ENCODE peak calls at places on chromosomes 4 and X, in nine cellular contexts. One of them, this sample, is unnamed.
A peak's percentile ranks its signal among the peaks of the same experiment; 100 is the strongest.

GRCh38 chr4:94559351-94559806 is 107.6 kb downstream of the PDLIM5 start:
- DNase-seq in GM23248: peak; percentile 61
- DNase-seq in kidney tubule cell: no peak
- DNase-seq in NT2/D1: no peak
- DNase-seq in erythroblast: no peak
- DNase-seq in stimulated activated CD4-positive, alpha-beta T cell treated with anti-CD3 and anti-CD28 coated beads, Interleukin-2, amount 100 ng/mL, for 48 hours: no peak
- DNase-seq in heart left ventricle: no peak
- DNase-seq in lung microvascular endothelial cell: no peak
- DNase-seq in brain microvascular endothelial cell: peak; percentile 41
- DNase-seq in this sample: no peak

GRCh38 chr4:55906999-55907398 is 41.7 kb upstream of the CEP135 start:
- DNase-seq in GM23248: peak; percentile 45
- DNase-seq in kidney tubule cell: peak; percentile 51
- DNase-seq in NT2/D1: no peak
- DNase-seq in erythroblast: no peak
- DNase-seq in stimulated activated CD4-positive, alpha-beta T cell treated with anti-CD3 and anti-CD28 coated beads, Interleukin-2, amount 100 ng/mL, for 48 hours: no peak
- DNase-seq in heart left ventricle: no peak
- DNase-seq in lung microvascular endothelial cell: peak; percentile 44
- DNase-seq in brain microvascular endothelial cell: no peak
- DNase-seq in this sample: no peak

GRCh38 chr4:186844059-186844681 is 120.5 kb upstream of the FAT1 start:
- DNase-seq in GM23248: peak; percentile 71
- DNase-seq in kidney tubule cell: peak; percentile 29
- DNase-seq in NT2/D1: no peak
- DNase-seq in erythroblast: peak; percentile 19
- DNase-seq in stimulated activated CD4-positive, alpha-beta T cell treated with anti-CD3 and anti-CD28 coated beads, Interleukin-2, amount 100 ng/mL, for 48 hours: no peak
- DNase-seq in heart left ventricle: no peak
- DNase-seq in lung microvascular endothelial cell: no peak
- DNase-seq in brain microvascular endothelial cell: peak; percentile 52
- DNase-seq in this sample: no peak

GRCh38 chr4:151573474-151573873 is 164.5 kb downstream of the FHIP1A start:
- DNase-seq in GM23248: no peak
- DNase-seq in kidney tubule cell: no peak
- DNase-seq in NT2/D1: no peak
- DNase-seq in erythroblast: no peak
- DNase-seq in stimulated activated CD4-positive, alpha-beta T cell treated with anti-CD3 and anti-CD28 coated beads, Interleukin-2, amount 100 ng/mL, for 48 hours: no peak
- DNase-seq in heart left ventricle: no peak
- DNase-seq in lung microvascular endothelial cell: no peak
- DNase-seq in brain microvascular endothelial cell: no peak
- DNase-seq in this sample: no peak

GRCh38 chr4:51866835-51867234 is 23.9 kb downstream of the DCUN1D4 start:
- DNase-seq in GM23248: no peak
- DNase-seq in kidney tubule cell: no peak
- DNase-seq in NT2/D1: no peak
- DNase-seq in erythroblast: no peak
- DNase-seq in stimulated activated CD4-positive, alpha-beta T cell treated with anti-CD3 and anti-CD28 coated beads, Interleukin-2, amount 100 ng/mL, for 48 hours: no peak
- DNase-seq in heart left ventricle: peak; percentile 42
- DNase-seq in lung microvascular endothelial cell: no peak
- DNase-seq in brain microvascular endothelial cell: no peak
- DNase-seq in this sample: no peak

GRCh38 chrX:13283968-13284914 is 35.6 kb downstream of the ATXN3L start:
- DNase-seq in GM23248: peak; percentile 80
- DNase-seq in kidney tubule cell: peak; percentile 78
- DNase-seq in NT2/D1: peak; percentile 65
- DNase-seq in erythroblast: no peak
- DNase-seq in stimulated activated CD4-positive, alpha-beta T cell treated with anti-CD3 and anti-CD28 coated beads, Interleukin-2, amount 100 ng/mL, for 48 hours: no peak
- DNase-seq in heart left ventricle: no peak
- DNase-seq in lung microvascular endothelial cell: peak; percentile 64
- DNase-seq in brain microvascular endothelial cell: peak; percentile 27
- DNase-seq in this sample: no peak

GRCh38 chr4:2290974-2291704 is 29.2 kb upstream of the MXD4 start:
- DNase-seq in GM23248: no peak
- DNase-seq in kidney tubule cell: no peak
- DNase-seq in NT2/D1: no peak
- DNase-seq in erythroblast: no peak
- DNase-seq in stimulated activated CD4-positive, alpha-beta T cell treated with anti-CD3 and anti-CD28 coated beads, Interleukin-2, amount 100 ng/mL, for 48 hours: peak; percentile 45
- DNase-seq in heart left ventricle: peak; percentile 18
- DNase-seq in lung microvascular endothelial cell: no peak
- DNase-seq in brain microvascular endothelial cell: no peak
- DNase-seq in this sample: no peak

GRCh38 chr4:476501-476900 is 22.5 kb downstream of the ZNF721 start:
- DNase-seq in GM23248: peak; percentile 60
- DNase-seq in kidney tubule cell: peak; percentile 74
- DNase-seq in NT2/D1: no peak
- DNase-seq in erythroblast: no peak
- DNase-seq in stimulated activated CD4-positive, alpha-beta T cell treated with anti-CD3 and anti-CD28 coated beads, Interleukin-2, amount 100 ng/mL, for 48 hours: no peak
- DNase-seq in heart left ventricle: no peak
- DNase-seq in lung microvascular endothelial cell: peak; percentile 28
- DNase-seq in brain microvascular endothelial cell: peak; percentile 27
- DNase-seq in this sample: no peak

GRCh38 chrX:155959018-155959587 is 38.4 kb upstream of the IL9R start:
- DNase-seq in GM23248: no peak
- DNase-seq in kidney tubule cell: no peak
- DNase-seq in NT2/D1: peak; percentile 33
- DNase-seq in erythroblast: no peak
- DNase-seq in stimulated activated CD4-positive, alpha-beta T cell treated with anti-CD3 and anti-CD28 coated beads, Interleukin-2, amount 100 ng/mL, for 48 hours: no peak
- DNase-seq in heart left ventricle: no peak
- DNase-seq in lung microvascular endothelial cell: no peak
- DNase-seq in brain microvascular endothelial cell: no peak
- DNase-seq in this sample: no peak

GRCh38 chrX:20026278-20026677 is 35.4 kb upstream of the BCLAF3 start:
- DNase-seq in GM23248: peak; percentile 24
- DNase-seq in kidney tubule cell: peak; percentile 73
- DNase-seq in NT2/D1: peak; percentile 22
- DNase-seq in erythroblast: no peak
- DNase-seq in stimulated activated CD4-positive, alpha-beta T cell treated with anti-CD3 and anti-CD28 coated beads, Interleukin-2, amount 100 ng/mL, for 48 hours: no peak
- DNase-seq in heart left ventricle: no peak
- DNase-seq in lung microvascular endothelial cell: no peak
- DNase-seq in brain microvascular endothelial cell: peak; percentile 2
- DNase-seq in this sample: no peak

GRCh38 chrX:19758536-19758935 is 128.9 kb downstream of the SH3KBP1 start:
- DNase-seq in GM23248: peak; percentile 43
- DNase-seq in kidney tubule cell: peak; percentile 36
- DNase-seq in NT2/D1: no peak
- DNase-seq in erythroblast: no peak
- DNase-seq in stimulated activated CD4-positive, alpha-beta T cell treated with anti-CD3 and anti-CD28 coated beads, Interleukin-2, amount 100 ng/mL, for 48 hours: no peak
- DNase-seq in heart left ventricle: no peak
- DNase-seq in lung microvascular endothelial cell: no peak
- DNase-seq in brain microvascular endothelial cell: no peak
- DNase-seq in this sample: no peak

GRCh38 chrX:154541896-154542722 is 4.5 kb downstream of the G6PD start:
- DNase-seq in GM23248: peak; percentile 79
- DNase-seq in kidney tubule cell: peak; percentile 84
- DNase-seq in NT2/D1: no peak
- DNase-seq in erythroblast: peak; percentile 96
- DNase-seq in stimulated activated CD4-positive, alpha-beta T cell treated with anti-CD3 and anti-CD28 coated beads, Interleukin-2, amount 100 ng/mL, for 48 hours: no peak
- DNase-seq in heart left ventricle: peak; percentile 84
- DNase-seq in lung microvascular endothelial cell: peak; percentile 93
- DNase-seq in brain microvascular endothelial cell: peak; percentile 91
- DNase-seq in this sample: no peak

GRCh38 chr4:77113069-77113468 is 37.3 kb upstream of the CCNI start:
- DNase-seq in GM23248: no peak
- DNase-seq in kidney tubule cell: no peak
- DNase-seq in NT2/D1: no peak
- DNase-seq in erythroblast: no peak
- DNase-seq in stimulated activated CD4-positive, alpha-beta T cell treated with anti-CD3 and anti-CD28 coated beads, Interleukin-2, amount 100 ng/mL, for 48 hours: no peak
- DNase-seq in heart left ventricle: no peak
- DNase-seq in lung microvascular endothelial cell: no peak
- DNase-seq in brain microvascular endothelial cell: no peak
- DNase-seq in this sample: no peak

GRCh38 chr4:106985830-106986229 is 50.3 kb downstream of the DKK2 start:
- DNase-seq in GM23248: peak; percentile 66
- DNase-seq in kidney tubule cell: no peak
- DNase-seq in NT2/D1: no peak
- DNase-seq in erythroblast: no peak
- DNase-seq in stimulated activated CD4-positive, alpha-beta T cell treated with anti-CD3 and anti-CD28 coated beads, Interleukin-2, amount 100 ng/mL, for 48 hours: no peak
- DNase-seq in heart left ventricle: no peak
- DNase-seq in lung microvascular endothelial cell: no peak
- DNase-seq in brain microvascular endothelial cell: no peak
- DNase-seq in this sample: no peak

GRCh38 chr4:88718098-88718497 is 20.5 kb upstream of the NAP1L5 start:
- DNase-seq in GM23248: no peak
- DNase-seq in kidney tubule cell: no peak
- DNase-seq in NT2/D1: no peak
- DNase-seq in erythroblast: no peak
- DNase-seq in stimulated activated CD4-positive, alpha-beta T cell treated with anti-CD3 and anti-CD28 coated beads, Interleukin-2, amount 100 ng/mL, for 48 hours: no peak
- DNase-seq in heart left ventricle: no peak
- DNase-seq in lung microvascular endothelial cell: no peak
- DNase-seq in brain microvascular endothelial cell: no peak
- DNase-seq in this sample: no peak

GRCh38 chrX:19846995-19847790 is 40.2 kb downstream of the SH3KBP1 start:
- DNase-seq in GM23248: peak; percentile 87
- DNase-seq in kidney tubule cell: peak; percentile 79
- DNase-seq in NT2/D1: no peak
- DNase-seq in erythroblast: peak; percentile 62
- DNase-seq in stimulated activated CD4-positive, alpha-beta T cell treated with anti-CD3 and anti-CD28 coated beads, Interleukin-2, amount 100 ng/mL, for 48 hours: no peak
- DNase-seq in heart left ventricle: peak; percentile 47
- DNase-seq in lung microvascular endothelial cell: peak; percentile 64
- DNase-seq in brain microvascular endothelial cell: peak; percentile 83
- DNase-seq in this sample: no peak

GRCh38 chr4:43146198-43146597 is 253.7 kb downstream of the GRXCR1 start:
- DNase-seq in GM23248: no peak
- DNase-seq in kidney tubule cell: no peak
- DNase-seq in NT2/D1: no peak
- DNase-seq in erythroblast: no peak
- DNase-seq in stimulated activated CD4-positive, alpha-beta T cell treated with anti-CD3 and anti-CD28 coated beads, Interleukin-2, amount 100 ng/mL, for 48 hours: no peak
- DNase-seq in heart left ventricle: no peak
- DNase-seq in lung microvascular endothelial cell: no peak
- DNase-seq in brain microvascular endothelial cell: no peak
- DNase-seq in this sample: no peak

GRCh38 chrX:93419642-93420041 is 253.7 kb downstream of the NAP1L3 start:
- DNase-seq in GM23248: no peak
- DNase-seq in kidney tubule cell: no peak
- DNase-seq in NT2/D1: no peak
- DNase-seq in erythroblast: no peak
- DNase-seq in stimulated activated CD4-positive, alpha-beta T cell treated with anti-CD3 and anti-CD28 coated beads, Interleukin-2, amount 100 ng/mL, for 48 hours: no peak
- DNase-seq in heart left ventricle: no peak
- DNase-seq in lung microvascular endothelial cell: no peak
- DNase-seq in brain microvascular endothelial cell: no peak
- DNase-seq in this sample: no peak

GRCh38 chrX:30992381-30992904 is 79.4 kb downstream of the FTHL17 start:
- DNase-seq in GM23248: no peak
- DNase-seq in kidney tubule cell: no peak
- DNase-seq in NT2/D1: no peak
- DNase-seq in erythroblast: no peak
- DNase-seq in stimulated activated CD4-positive, alpha-beta T cell treated with anti-CD3 and anti-CD28 coated beads, Interleukin-2, amount 100 ng/mL, for 48 hours: no peak
- DNase-seq in heart left ventricle: no peak
- DNase-seq in lung microvascular endothelial cell: no peak
- DNase-seq in brain microvascular endothelial cell: peak; percentile 4
- DNase-seq in this sample: no peak

GRCh38 chr4:8540072-8540471 is 40.1 kb upstream of the GPR78 start:
- DNase-seq in GM23248: no peak
- DNase-seq in kidney tubule cell: peak; percentile 29
- DNase-seq in NT2/D1: no peak
- DNase-seq in erythroblast: no peak
- DNase-seq in stimulated activated CD4-positive, alpha-beta T cell treated with anti-CD3 and anti-CD28 coated beads, Interleukin-2, amount 100 ng/mL, for 48 hours: no peak
- DNase-seq in heart left ventricle: peak; percentile 7
- DNase-seq in lung microvascular endothelial cell: no peak
- DNase-seq in brain microvascular endothelial cell: no peak
- DNase-seq in this sample: no peak

GRCh38 chrX:114047558-114047957 is 536.3 kb upstream of the HTR2C start:
- DNase-seq in GM23248: no peak
- DNase-seq in kidney tubule cell: no peak
- DNase-seq in NT2/D1: no peak
- DNase-seq in erythroblast: peak; percentile 5
- DNase-seq in stimulated activated CD4-positive, alpha-beta T cell treated with anti-CD3 and anti-CD28 coated beads, Interleukin-2, amount 100 ng/mL, for 48 hours: no peak
- DNase-seq in heart left ventricle: no peak
- DNase-seq in lung microvascular endothelial cell: no peak
- DNase-seq in brain microvascular endothelial cell: no peak
- DNase-seq in this sample: no peak

GRCh38 chr4:118773082-118773792 is 62.7 kb downstream of the SEC24D start:
- DNase-seq in GM23248: peak; percentile 46
- DNase-seq in kidney tubule cell: no peak
- DNase-seq in NT2/D1: no peak
- DNase-seq in erythroblast: no peak
- DNase-seq in stimulated activated CD4-positive, alpha-beta T cell treated with anti-CD3 and anti-CD28 coated beads, Interleukin-2, amount 100 ng/mL, for 48 hours: no peak
- DNase-seq in heart left ventricle: no peak
- DNase-seq in lung microvascular endothelial cell: no peak
- DNase-seq in brain microvascular endothelial cell: no peak
- DNase-seq in this sample: no peak

GRCh38 chr4:80362578-80363181 is 27.1 kb downstream of the CFAP299 start:
- DNase-seq in GM23248: peak; percentile 61
- DNase-seq in kidney tubule cell: peak; percentile 50
- DNase-seq in NT2/D1: peak; percentile 23
- DNase-seq in erythroblast: peak; percentile 29
- DNase-seq in stimulated activated CD4-positive, alpha-beta T cell treated with anti-CD3 and anti-CD28 coated beads, Interleukin-2, amount 100 ng/mL, for 48 hours: peak; percentile 21
- DNase-seq in heart left ventricle: no peak
- DNase-seq in lung microvascular endothelial cell: peak; percentile 26
- DNase-seq in brain microvascular endothelial cell: peak; percentile 18
- DNase-seq in this sample: peak; percentile 31

GRCh38 chr4:146428298-146428697 is 93.4 kb downstream of the SLC10A7 start:
- DNase-seq in GM23248: no peak
- DNase-seq in kidney tubule cell: no peak
- DNase-seq in NT2/D1: no peak
- DNase-seq in erythroblast: no peak
- DNase-seq in stimulated activated CD4-positive, alpha-beta T cell treated with anti-CD3 and anti-CD28 coated beads, Interleukin-2, amount 100 ng/mL, for 48 hours: no peak
- DNase-seq in heart left ventricle: no peak
- DNase-seq in lung microvascular endothelial cell: no peak
- DNase-seq in brain microvascular endothelial cell: no peak
- DNase-seq in this sample: no peak

GRCh38 chr4:105113800-105114199 is 32.9 kb upstream of the TET2 start:
- DNase-seq in GM23248: no peak
- DNase-seq in kidney tubule cell: no peak
- DNase-seq in NT2/D1: no peak
- DNase-seq in erythroblast: no peak
- DNase-seq in stimulated activated CD4-positive, alpha-beta T cell treated with anti-CD3 and anti-CD28 coated beads, Interleukin-2, amount 100 ng/mL, for 48 hours: no peak
- DNase-seq in heart left ventricle: no peak
- DNase-seq in lung microvascular endothelial cell: no peak
- DNase-seq in brain microvascular endothelial cell: no peak
- DNase-seq in this sample: no peak

GRCh38 chr4:74157116-74157742 is 689 bp upstream of the MTHFD2L start:
- DNase-seq in GM23248: peak; percentile 68
- DNase-seq in kidney tubule cell: peak; percentile 48
- DNase-seq in NT2/D1: no peak
- DNase-seq in erythroblast: no peak
- DNase-seq in stimulated activated CD4-positive, alpha-beta T cell treated with anti-CD3 and anti-CD28 coated beads, Interleukin-2, amount 100 ng/mL, for 48 hours: no peak
- DNase-seq in heart left ventricle: no peak
- DNase-seq in lung microvascular endothelial cell: peak; percentile 87
- DNase-seq in brain microvascular endothelial cell: peak; percentile 45
- DNase-seq in this sample: no peak

GRCh38 chr4:110501826-110502225 is 25.9 kb downstream of the ENPEP start:
- DNase-seq in GM23248: peak; percentile 49
- DNase-seq in kidney tubule cell: peak; percentile 14
- DNase-seq in NT2/D1: no peak
- DNase-seq in erythroblast: no peak
- DNase-seq in stimulated activated CD4-positive, alpha-beta T cell treated with anti-CD3 and anti-CD28 coated beads, Interleukin-2, amount 100 ng/mL, for 48 hours: no peak
- DNase-seq in heart left ventricle: no peak
- DNase-seq in lung microvascular endothelial cell: no peak
- DNase-seq in brain microvascular endothelial cell: no peak
- DNase-seq in this sample: no peak

GRCh38 chr4:123505457-123506310 is 109.1 kb downstream of the SPRY1 start:
- DNase-seq in GM23248: peak; percentile 60
- DNase-seq in kidney tubule cell: peak; percentile 83
- DNase-seq in NT2/D1: peak; percentile 92
- DNase-seq in erythroblast: peak; percentile 43
- DNase-seq in stimulated activated CD4-positive, alpha-beta T cell treated with anti-CD3 and anti-CD28 coated beads, Interleukin-2, amount 100 ng/mL, for 48 hours: no peak
- DNase-seq in heart left ventricle: peak; percentile 60
- DNase-seq in lung microvascular endothelial cell: peak; percentile 75
- DNase-seq in brain microvascular endothelial cell: peak; percentile 48
- DNase-seq in this sample: no peak

GRCh38 chr4:171765514-171765913 is 47.7 kb upstream of the GALNTL6 start:
- DNase-seq in GM23248: no peak
- DNase-seq in kidney tubule cell: no peak
- DNase-seq in NT2/D1: no peak
- DNase-seq in erythroblast: no peak
- DNase-seq in stimulated activated CD4-positive, alpha-beta T cell treated with anti-CD3 and anti-CD28 coated beads, Interleukin-2, amount 100 ng/mL, for 48 hours: no peak
- DNase-seq in heart left ventricle: no peak
- DNase-seq in lung microvascular endothelial cell: no peak
- DNase-seq in brain microvascular endothelial cell: no peak
- DNase-seq in this sample: no peak

GRCh38 chrX:45322382-45322781 is 121.7 kb upstream of the DIPK2B start:
- DNase-seq in GM23248: peak; percentile 81
- DNase-seq in kidney tubule cell: peak; percentile 79
- DNase-seq in NT2/D1: peak; percentile 62
- DNase-seq in erythroblast: peak; percentile 1
- DNase-seq in stimulated activated CD4-positive, alpha-beta T cell treated with anti-CD3 and anti-CD28 coated beads, Interleukin-2, amount 100 ng/mL, for 48 hours: no peak
- DNase-seq in heart left ventricle: no peak
- DNase-seq in lung microvascular endothelial cell: peak; percentile 83
- DNase-seq in brain microvascular endothelial cell: peak; percentile 61
- DNase-seq in this sample: no peak

GRCh38 chr4:5956285-5957021 is 61.8 kb downstream of the C4orf50 start:
- DNase-seq in GM23248: no peak
- DNase-seq in kidney tubule cell: peak; percentile 38
- DNase-seq in NT2/D1: peak; percentile 87
- DNase-seq in erythroblast: no peak
- DNase-seq in stimulated activated CD4-positive, alpha-beta T cell treated with anti-CD3 and anti-CD28 coated beads, Interleukin-2, amount 100 ng/mL, for 48 hours: no peak
- DNase-seq in heart left ventricle: no peak
- DNase-seq in lung microvascular endothelial cell: peak; percentile 58
- DNase-seq in brain microvascular endothelial cell: no peak
- DNase-seq in this sample: peak; percentile 88

This sample was measured in NCI-H1694 treated with DMSO at 0.1 percent for 48 hours.